ENCODE peak calls at places on chromosomes 12 and 14, in five cellular contexts. P, O, D, F and L are unnamed samples. For H3K4me1, the result is how much of the 10 kb centered on the place peaks cover.

GRCh38 chr14:22824711-22825359 is 4.9 kb upstream of the MRPL52 start:
- DNase-seq in O (no peak), D (no peak), F (no peak), P (peak), L (no peak)

GRCh38 chr14:80150301-80150700 is 61.0 kb downstream of the DIO2 start:
- DNase-seq in F (no peak), O (no peak), D (no peak), P (no peak), L (no peak)

GRCh38 chr12:120278137-120279069 is 12.9 kb upstream of the PXN start:
- DNase-seq in F (no peak), O (no peak), P (no peak), D (no peak), L (no peak)

GRCh38 chr12:112046003-112046402 is 32.8 kb downstream of the ERP29 start:
- DNase-seq in F (no peak), D (no peak), O (no peak), P (no peak), L (no peak)

GRCh38 chr14:36996857-36997590 is 175.4 kb downstream of the SLC25A21 start:
- DNase-seq in F (no peak), O (no peak), P (no peak), D (no peak), L (no peak)

GRCh38 chr14:94560782-94561655 is at the start of gene SERPINA4:
- DNase-seq in P (no peak), D (no peak), O (no peak), F (no peak), L (peak)

GRCh38 chr12:53005986-53006809 is at the start of gene EIF4B:
- DNase-seq in P (peak), F (peak), D (peak), O (peak), L (peak)

GRCh38 chr12:46609281-46609623 is 216.5 kb downstream of the SLC38A4 start:
- DNase-seq in P (no peak), F (no peak), O (no peak), D (no peak), L (no peak)

GRCh38 chr14:77203611-77204456 is 22.2 kb downstream of the TMEM63C start:
- DNase-seq in D (no peak), P (peak), F (no peak), O (no peak), L (no peak)

GRCh38 chr12:24595652-24596235 is 353.2 kb downstream of the BCAT1 start:
- DNase-seq in O (no peak), D (peak), F (no peak), P (no peak), L (no peak)

DNA sequence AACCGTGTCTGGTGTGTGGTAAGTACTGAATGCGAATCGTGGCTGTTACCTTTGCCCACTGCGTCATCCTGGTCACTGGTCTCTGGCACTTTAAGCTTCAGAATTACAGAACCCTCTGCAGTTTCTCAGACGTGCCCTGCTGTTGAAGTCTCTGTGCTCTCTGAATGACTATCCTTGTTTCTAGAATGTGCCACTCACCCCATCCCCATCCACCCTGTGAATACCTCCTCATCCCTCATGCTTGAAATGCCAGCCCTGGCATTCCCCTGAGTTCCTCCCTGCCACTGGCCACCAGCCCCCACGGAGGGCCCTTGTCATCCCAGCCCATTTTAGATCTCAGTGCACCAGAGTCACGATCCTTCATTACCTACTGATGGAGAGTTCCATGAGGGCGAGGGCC is 21.3 kb downstream of the TPCN1 start:
- DNase-seq in D (no peak), O (no peak), P (no peak), F (no peak), L (no peak)
- H3K4me1 ChIP-seq in D (half or more), O (half or more), P (half or more), F (under half), L (half or more)

GRCh38 chr12:643478-644292 is 19.6 kb downstream of the NINJ2 start:
- DNase-seq in D (no peak), P (no peak), F (no peak), O (no peak), L (no peak)
- H3K4me1 ChIP-seq in D (under half), P (under half), F (under half), O (half or more), L (under half)

DNA sequence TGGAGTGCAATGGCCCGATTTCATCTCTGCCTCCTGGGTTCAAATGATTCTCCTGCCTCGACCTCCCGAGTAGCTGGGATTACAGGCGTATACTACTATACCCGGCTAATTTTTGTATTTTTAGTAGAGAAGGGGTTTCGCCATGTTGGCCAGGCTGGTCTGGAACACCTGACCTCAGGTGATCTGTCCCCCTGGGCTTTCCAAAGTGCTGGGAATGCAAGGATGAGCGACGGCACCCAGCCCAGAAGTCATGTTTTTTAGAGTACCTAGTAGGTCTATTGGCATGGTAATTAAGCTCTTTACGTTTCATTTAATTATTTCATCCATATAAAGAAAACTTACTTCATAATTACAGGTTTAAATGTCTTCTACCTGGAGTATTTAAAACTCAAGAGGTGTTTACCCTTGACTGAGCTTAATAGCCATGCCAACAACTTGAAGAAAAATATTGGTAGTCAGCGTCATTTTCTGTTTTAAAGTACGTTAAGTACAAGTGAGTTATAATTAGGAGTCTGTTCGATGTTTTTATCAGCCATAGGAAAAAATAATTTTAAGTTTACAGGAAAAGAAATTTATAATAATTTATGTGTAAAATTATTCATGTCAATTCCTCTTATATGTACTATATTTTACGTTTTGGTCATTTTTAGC is 4.0 kb downstream of the TMPO start:
- DNase-seq in P (no peak), F (no peak), O (no peak), D (no peak), L (no peak)
- H3K4me1 ChIP-seq in P (under half), F (under half), O (under half), D (under half), L (under half)

DNA sequence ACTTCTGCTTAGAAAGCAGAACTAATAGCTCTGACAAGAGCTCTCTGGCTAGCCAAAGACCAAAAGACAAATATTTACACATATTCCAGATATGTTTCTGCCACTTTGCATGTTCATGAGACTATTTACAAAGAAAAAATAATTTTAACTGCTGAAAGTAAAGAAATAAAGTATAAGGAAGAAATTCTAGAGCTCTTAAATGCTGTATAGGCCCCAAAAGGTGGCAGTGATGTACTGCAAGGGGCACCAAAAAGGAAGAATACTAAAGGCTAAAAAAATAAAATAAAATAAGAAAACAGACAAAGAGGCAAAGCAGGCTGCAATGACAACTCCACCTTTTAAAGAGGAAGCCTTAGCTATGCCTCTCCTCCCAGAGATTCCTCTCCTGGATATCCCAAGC is 23.0 kb downstream of the KLRK1 start:
- DNase-seq in D (peak), O (no peak), F (no peak), P (peak), L (no peak)
- H3K4me1 ChIP-seq in D (under half), O (under half), F (half or more), P (under half), L (under half)

GRCh38 chr12:26226629-26227375 is 31.4 kb downstream of the SSPN start:
- DNase-seq in O (no peak), F (no peak), P (peak), D (no peak), L (no peak)

GRCh38 chr12:26233620-26234019 is 38.2 kb downstream of the SSPN start:
- DNase-seq in P (peak), O (no peak), D (no peak), F (no peak), L (no peak)

GRCh38 chr12:26229910-26230309 is 34.5 kb downstream of the SSPN start:
- DNase-seq in P (no peak), D (no peak), O (no peak), F (no peak), L (no peak)

GRCh38 chr12:26227376-26227775 is 32.0 kb downstream of the SSPN start:
- DNase-seq in F (no peak), D (no peak), P (no peak), O (no peak), L (no peak)

GRCh38 chr12:26231930-26232329 is 36.6 kb downstream of the SSPN start:
- DNase-seq in P (no peak), O (no peak), F (no peak), D (no peak), L (no peak)
- H3K4me1 ChIP-seq in P (under half), O (under half), F (under half), D (under half), L (under half)

GRCh38 chr12:88496429-88497190 is 83.7 kb downstream of the KITLG start:
- DNase-seq in F (no peak), D (no peak), P (no peak), O (no peak), L (no peak)

GRCh38 chr12:88494520-88494919 is 85.8 kb downstream of the KITLG start:
- DNase-seq in O (no peak), F (no peak), P (no peak), D (no peak), L (no peak)

GRCh38 chr12:88490425-88490824 is 89.8 kb downstream of the KITLG start:
- DNase-seq in P (no peak), F (no peak), D (no peak), O (no peak), L (no peak)

GRCh38 chr12:88495031-88495430 is 85.2 kb downstream of the KITLG start:
- DNase-seq in F (no peak), P (no peak), O (no peak), D (no peak), L (no peak)

GRCh38 chr12:88493651-88494050 is 86.6 kb downstream of the KITLG start:
- DNase-seq in P (peak), F (no peak), D (no peak), O (no peak), L (no peak)
- H3K4me1 ChIP-seq in P (under half), F (under half), D (under half), O (under half), L (under half)

GRCh38 chr12:108560321-108560721 is 652 bp downstream of the SART3 start:
- DNase-seq in F (no peak), O (no peak), D (no peak), P (peak), L (no peak)

GRCh38 chr12:108560752-108561719 is at the start of gene SART3:
- DNase-seq in P (peak), F (peak), D (peak), O (peak), L (peak)

GRCh38 chr12:108563135-108563803 is 873 bp downstream of the ISCU start:
- DNase-seq in P (peak), O (peak), D (peak), F (peak), L (peak)

GRCh38 chr12:108562348-108563134 is at the start of gene ISCU:
- DNase-seq in D (peak), F (peak), O (peak), P (peak), L (peak)

GRCh38 chr12:108561852-108562347 is 496 bp upstream of the ISCU start:
- DNase-seq in P (no peak), F (no peak), D (no peak), O (no peak), L (no peak)
- H3K4me1 ChIP-seq in P (half or more), F (under half), D (under half), O (half or more), L (under half)

GRCh38 chr12:100145643-100146042 is 3.0 kb upstream of the BLTP3B start:
- DNase-seq in O (no peak), F (no peak), P (no peak), D (no peak), L (no peak)

GRCh38 chr12:100142851-100143559 is at the start of gene BLTP3B:
- DNase-seq in P (peak), O (peak), D (peak), F (peak), L (peak)

GRCh38 chr12:100138048-100138907 is 4.4 kb downstream of the BLTP3B start:
- DNase-seq in P (peak), F (no peak), D (peak), O (no peak), L (no peak)

GRCh38 chr12:100141666-100141997 is 1.0 kb downstream of the BLTP3B start:
- DNase-seq in P (peak), F (no peak), D (peak), O (peak), L (no peak)

GRCh38 chr12:100141998-100142850 is 450 bp downstream of the BLTP3B start:
- DNase-seq in O (peak), D (peak), P (peak), F (no peak), L (no peak)
- H3K4me1 ChIP-seq in O (under half), D (under half), P (under half), F (under half), L (under half)

GRCh38 chr12:11797317-11797913 is 147.9 kb downstream of the ETV6 start:
- DNase-seq in D (no peak), P (peak), O (peak), F (no peak), L (no peak)
- H3K4me1 ChIP-seq in D (under half), P (under half), O (half or more), F (under half), L (under half)

DNA sequence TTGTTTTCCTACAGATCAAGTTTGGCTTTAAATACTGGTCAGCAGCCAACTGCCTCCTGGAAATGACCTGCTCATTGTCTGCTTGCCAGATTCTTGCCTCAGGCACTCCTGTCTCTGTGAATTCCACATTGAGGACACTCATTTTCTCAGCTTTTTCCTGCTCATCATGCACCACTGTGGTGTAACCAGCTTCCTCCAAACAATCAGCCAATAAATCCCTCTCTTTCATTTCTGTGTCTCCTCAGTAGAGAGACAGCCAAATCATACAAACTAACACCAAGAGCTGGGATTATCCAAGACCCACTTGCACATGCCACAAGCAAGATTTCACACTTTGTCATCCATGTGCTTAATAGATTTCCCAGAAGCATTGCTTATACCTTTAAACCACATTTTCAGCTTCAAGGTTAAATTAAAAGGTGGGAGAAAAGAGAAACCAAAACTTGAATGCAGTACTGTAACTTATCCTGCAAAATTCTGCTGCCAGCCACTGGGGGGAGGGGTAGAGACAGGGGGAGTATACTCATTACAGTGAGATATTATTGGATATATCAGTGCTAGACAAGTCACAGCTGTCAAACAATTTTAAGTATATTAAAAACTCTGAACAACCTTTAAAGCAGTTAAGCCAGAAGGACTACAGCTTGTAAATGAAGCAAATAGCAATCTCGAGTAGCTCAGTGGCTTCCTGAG is 105.0 kb downstream of the PPP2R5E start:
- DNase-seq in D (peak), O (no peak), P (peak), F (no peak), L (peak)
- H3K4me1 ChIP-seq in D (under half), O (half or more), P (under half), F (under half), L (under half)